ENCODE peak calls at places on chromosomes 13 and 19, in nine cellular contexts. B is uterus, S is heart left ventricle, G is sigmoid colon, J is AG09309, T is IMR-90, C is ovary, D is cardiac muscle cell, V is GM23338. E is an unnamed sample.

GRCh38 chr13:51793570-51794273 is 10.2 kb downstream of the DHRS12 start:
- DNase-seq in B (no peak), S (no peak), G (peak; percentile 45), J (no peak), T (peak; percentile 91), C (no peak), D (peak; percentile 72), V (no peak), E (peak; percentile 78)

GRCh38 chr19:40365613-40366401 is 17.3 kb downstream of the PLD3 start:
- DNase-seq in B (peak; percentile 74), S (peak; percentile 52), G (peak; percentile 84), J (no peak), T (peak; percentile 71), C (peak; percentile 85), D (peak; percentile 82), V (peak; percentile 91), E (no peak)

GRCh38 chr19:4380254-4380727 is 20.1 kb downstream of the SH3GL1 start:
- DNase-seq in B (peak; percentile 27), S (peak; percentile 65), G (peak; percentile 73), J (no peak), T (no peak), C (peak; percentile 33), D (no peak), V (no peak), E (no peak)

GRCh38 chr19:1177322-1178114 is 3.5 kb upstream of the SBNO2 start:
- DNase-seq in B (peak; percentile 41), S (no peak), G (peak; percentile 81), J (peak; percentile 93), T (peak; percentile 97), C (no peak), D (peak; percentile 94), V (no peak), E (peak; percentile 74)

GRCh38 chr13:105599477-105600037 is 935.9 kb downstream of the EFNB2 start:
- DNase-seq in B (no peak), S (peak; percentile 15), G (no peak), J (no peak), T (no peak), C (no peak), D (no peak), V (no peak), E (no peak)

GRCh38 chr19:18100710-18101109 is 3.1 kb downstream of the MAST3 start:
- DNase-seq in B (no peak), S (no peak), G (no peak), J (no peak), T (no peak), C (no peak), D (no peak), V (peak; percentile 93), E (no peak)

GRCh38 chr13:91609353-91609752 is 210.9 kb downstream of the GPC5 start:
- DNase-seq in B (no peak), S (no peak), G (no peak), J (no peak), T (peak; percentile 54), C (no peak), D (peak; percentile 22), V (no peak), E (no peak)

GRCh38 chr13:46571189-46571901 is 18.4 kb downstream of the LRCH1 start:
- DNase-seq in B (no peak), S (no peak), G (no peak), J (no peak), T (peak; percentile 76), C (no peak), D (peak; percentile 56), V (no peak), E (no peak)

GRCh38 chr13:109088101-109088500 is 458.7 kb downstream of the MYO16 start:
- DNase-seq in B (no peak), S (no peak), G (no peak), J (no peak), T (no peak), C (no peak), D (no peak), V (peak; percentile 9), E (no peak)

GRCh38 chr13:50080158-50080855 is 65.1 kb downstream of the KCNRG start:
- DNase-seq in B (no peak), S (no peak), G (peak; percentile 70), J (no peak), T (peak; percentile 52), C (no peak), D (peak; percentile 63), V (peak; percentile 31), E (no peak)

GRCh38 chr19:37227996-37228395 is 10.0 kb downstream of the ZNF383 start:
- DNase-seq in B (no peak), S (no peak), G (no peak), J (no peak), T (no peak), C (no peak), D (no peak), V (peak; percentile 84), E (no peak)
- TF ChIP-seq CTCF in B (no peak), S (peak; percentile 29), G (no peak), J (peak; percentile 61), T (peak; percentile 37), C (no peak), D (peak; percentile 52), V (peak; percentile 91), E (peak; percentile 67)

GRCh38 chr19:58516964-58517833 is 2.4 kb downstream of the ZBTB45 start:
- DNase-seq in B (no peak), S (no peak), G (no peak), J (no peak), T (no peak), C (no peak), D (no peak), V (peak; percentile 33), E (no peak)

GRCh38 chr19:58516246-58516836 is 3.3 kb downstream of the ZBTB45 start:
- DNase-seq in B (no peak), S (no peak), G (no peak), J (no peak), T (no peak), C (no peak), D (no peak), V (no peak), E (no peak)

GRCh38 chr19:58513694-58514563 is 2.1 kb upstream of the SLC27A5 start:
- DNase-seq in B (peak; percentile 82), S (peak; percentile 81), G (peak; percentile 94), J (peak; percentile 20), T (peak; percentile 68), C (peak; percentile 82), D (peak; percentile 94), V (peak; percentile 96), E (peak; percentile 53)

GRCh38 chr19:58514564-58515020 is 2.8 kb upstream of the SLC27A5 start:
- DNase-seq in B (no peak), S (no peak), G (no peak), J (no peak), T (no peak), C (no peak), D (no peak), V (no peak), E (no peak)

DNA sequence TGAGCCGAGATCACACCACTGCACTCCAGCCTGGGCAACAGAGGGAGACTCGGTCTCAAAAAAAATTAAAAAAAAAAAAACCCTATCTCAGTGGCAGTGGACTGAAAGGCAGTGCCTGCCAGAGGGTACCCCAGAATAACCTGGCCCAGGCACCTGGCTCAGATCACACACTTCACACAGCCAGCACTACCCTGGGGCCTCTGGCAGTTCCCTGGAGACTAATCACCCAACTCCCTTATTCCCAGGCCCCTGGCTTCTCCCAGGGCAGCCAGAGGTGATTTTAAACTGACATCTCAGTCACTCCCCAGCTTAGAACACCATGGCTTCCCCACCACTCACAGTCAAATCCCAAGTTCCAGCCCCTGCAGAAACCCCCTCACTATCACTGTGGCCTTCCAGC is 3.5 kb upstream of the SLC27A5 start:
- DNase-seq in B (no peak), S (no peak), G (no peak), J (no peak), T (no peak), C (no peak), D (no peak), V (no peak), E (no peak)
- H3K4me3 ChIP-seq in B (no peak overlapping the region), S (no peak overlapping the region), G (no peak overlapping the region), J (no peak overlapping the region), T (no peak overlapping the region), C (no peak overlapping the region), D (no peak overlapping the region), V (no peak overlapping the region), E (no peak overlapping the region)

DNA sequence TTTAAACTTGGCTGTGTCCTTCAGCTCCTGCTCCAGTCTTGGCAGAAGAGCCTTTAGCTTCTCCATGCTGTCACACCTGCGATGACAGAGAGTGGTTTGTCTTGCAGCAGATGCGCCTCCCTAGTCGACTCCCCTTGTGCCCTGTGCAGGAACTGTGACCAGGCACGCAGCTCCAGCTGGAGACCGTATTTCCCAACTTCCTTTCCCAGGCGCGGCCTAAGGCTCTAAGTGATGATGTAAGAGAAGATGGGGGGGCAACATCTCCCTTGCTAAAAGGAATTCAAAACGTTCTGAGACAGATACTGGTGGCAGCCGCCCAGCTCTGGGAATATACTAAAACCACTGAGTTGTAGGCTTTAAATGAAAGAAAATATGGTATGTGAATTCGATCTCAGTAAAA is 16.3 kb downstream of the DCUN1D2 start:
- DNase-seq in B (no peak), S (no peak), G (no peak), J (no peak), T (peak; percentile 91), C (no peak), D (peak; percentile 95), V (no peak), E (no peak)
- TF ChIP-seq CTCF in B (no peak), S (no peak), G (no peak), J (no peak), T (no peak), C (no peak), D (no peak), V (no peak), E (no peak)

GRCh38 chr13:20495087-20496023 is 30.3 kb downstream of the CRYL1 start:
- DNase-seq in B (peak; percentile 43), S (peak; percentile 36), G (no peak), J (peak; percentile 43), T (peak; percentile 72), C (peak; percentile 67), D (peak; percentile 78), V (peak; percentile 75), E (peak; percentile 19)
- H3K4me3 ChIP-seq in B (no peak overlapping the region), S (peak overlapping the region; percentile 39), G (no peak overlapping the region), J (no peak overlapping the region), T (no peak overlapping the region), C (no peak overlapping the region), D (no peak overlapping the region), V (no peak overlapping the region), E (no peak overlapping the region)

DNA sequence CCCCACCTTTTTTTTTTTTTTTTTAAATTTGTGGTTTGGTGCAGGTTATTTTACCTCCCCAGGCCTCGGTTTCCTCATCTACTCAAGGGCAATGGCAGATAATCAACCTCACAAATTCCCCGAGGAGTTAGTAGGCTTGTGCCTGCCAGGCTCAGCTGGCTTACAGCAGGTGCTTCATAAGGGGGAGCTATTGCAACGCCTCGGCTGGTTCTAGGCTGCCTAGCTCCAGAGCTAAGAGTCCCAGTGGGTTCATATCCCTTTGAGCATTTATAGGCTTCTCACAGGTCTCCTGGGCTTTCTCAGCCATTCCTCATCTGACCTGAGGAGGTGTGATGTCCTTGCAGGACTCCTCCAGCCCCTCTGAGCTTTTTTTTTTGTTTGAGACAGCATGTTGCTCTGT is 10.6 kb downstream of the BCKDHA start:
- DNase-seq in B (no peak), S (no peak), G (no peak), J (no peak), T (no peak), C (no peak), D (no peak), V (peak; percentile 57), E (no peak)
- TF ChIP-seq CTCF in B (no peak), S (no peak), G (no peak), J (no peak), T (no peak), C (no peak), D (no peak), V (peak; percentile 20), E (no peak)

E was measured in retinal pigment epithelial cell.